ENCODE peak calls at places on chromosomes 11 and 22, in four cellular contexts. F is H54; O is stimulated activated CD4-positive, alpha-beta T cell treated with anti-CD3 and anti-CD28 coated beads, Interleukin-12 subunit alpha, Interleukin-12 subunit beta, amount 100 ng/mL, for 24 hours; D is NCI-H1436. A is an unnamed sample.

GRCh38 chr11:37988031-37988430 is 1390.0 kb upstream of the RAG2 start:
- DNase-seq in O (no peak), D (no peak), F (no peak), A (no peak)

GRCh38 chr11:34065505-34066203 is 14.1 kb downstream of the CAPRIN1 start:
- DNase-seq in O (no peak), D (no peak), F (no peak), A (no peak)

GRCh38 chr22:29245626-29246385 is 22.0 kb downstream of the RHBDD3 start:
- DNase-seq in O (peak; percentile 66), D (peak; percentile 64), F (peak; percentile 62), A (peak; percentile 96)

GRCh38 chr11:118074091-118074685 is 2.7 kb upstream of the TMPRSS4 start:
- DNase-seq in D (no peak), O (no peak), F (no peak), A (no peak)

GRCh38 chr11:114296190-114296978 is at the start of gene NNMT:
- DNase-seq in O (no peak), D (no peak), F (no peak), A (peak; percentile 94)

GRCh38 chr11:28702450-28702790 is 594.2 kb downstream of the METTL15 start:
- DNase-seq in F (no peak), O (no peak), D (no peak), A (no peak)

GRCh38 chr11:79150966-79151365 is 289.9 kb downstream of the TENM4 start:
- DNase-seq in D (no peak), O (no peak), F (peak; percentile 13), A (no peak)

GRCh38 chr11:33620423-33621120 is 80.1 kb downstream of the C11orf91 start:
- DNase-seq in D (no peak), F (peak; percentile 13), O (no peak), A (no peak)

GRCh38 chr22:28029201-28029948 is 110.3 kb upstream of the PITPNB start:
- DNase-seq in O (no peak), D (peak; percentile 71), F (peak; percentile 80), A (no peak)